ENCODE peak calls at places on chromosomes 16 and 17, in four cellular contexts. H is breast epithelium, B is lower leg skin, A is uterus. G is an unnamed sample.

GRCh38 chr16:31198207-31198882 is 4.2 kb downstream of the PYCARD start:
- DNase-seq in H (no peak), B (no peak), A (no peak), G (no peak)

GRCh38 chr17:74161501-74161850 is 42.0 kb upstream of the RPL38 start:
- DNase-seq in H (no peak), B (no peak), A (no peak), G (no peak)

GRCh38 chr16:67666032-67666537 is 465 bp downstream of the ENKD1 start:
- DNase-seq in H (no peak), B (no peak), A (no peak), G (no peak)

GRCh38 chr17:6075050-6075449 is 4.9 kb downstream of the WSCD1 start:
- DNase-seq in H (no peak), B (no peak), A (no peak), G (no peak)

GRCh38 chr17:50213026-50214015 is 11.9 kb upstream of the COL1A1 start:
- DNase-seq in H (no peak), B (no peak), A (peak), G (no peak)

GRCh38 chr16:46833465-46833810 is 2.5 kb upstream of the C16orf87 start:
- DNase-seq in H (no peak), B (no peak), A (no peak), G (no peak)

GRCh38 chr16:14186007-14186953 is 115.2 kb downstream of the MRTFB start:
- DNase-seq in H (no peak), B (no peak), A (peak), G (no peak)

GRCh38 chr17:3639981-3640596 is 3.5 kb downstream of the CTNS start:
- DNase-seq in H (no peak), B (no peak), A (no peak), G (no peak)

GRCh38 chr16:56603589-56603988 is 4.8 kb upstream of the MT2A start:
- DNase-seq in H (no peak), B (peak), A (no peak), G (no peak)

GRCh38 chr17:82528484-82529265 is 9.1 kb downstream of the FOXK2 start:
- DNase-seq in H (peak), B (peak), A (no peak), G (no peak)

GRCh38 chr17:6843241-6843890 is 11.8 kb upstream of the TEKT1 start:
- DNase-seq in H (no peak), B (no peak), A (no peak), G (no peak)

GRCh38 chr16:76970745-76971099 is 220.3 kb upstream of the MON1B start:
- DNase-seq in H (no peak), B (no peak), A (no peak), G (no peak)

GRCh38 chr16:50509521-50510341 is 38.5 kb upstream of the NKD1 start:
- DNase-seq in H (no peak), B (no peak), A (no peak), G (peak)

GRCh38 chr17:74528491-74529199 is 2.6 kb downstream of the CD300LB start:
- DNase-seq in H (peak), B (no peak), A (no peak), G (peak)

GRCh38 chr17:2704890-2705248 is 6.7 kb downstream of the CLUH start:
- DNase-seq in H (no peak), B (no peak), A (no peak), G (no peak)

GRCh38 chr17:38916771-38917170 is 8.6 kb upstream of the LASP1NB start:
- DNase-seq in H (peak), B (peak), A (no peak), G (peak)

GRCh38 chr16:914453-914852 is 56.3 kb downstream of the LMF1 start:
- DNase-seq in H (no peak), B (no peak), A (no peak), G (no peak)

GRCh38 chr16:87265261-87265660 is 51.9 kb downstream of the C16orf95 start:
- DNase-seq in H (no peak), B (no peak), A (no peak), G (no peak)

GRCh38 chr16:82023206-82023605 is 11.8 kb upstream of the HSD17B2 start:
- DNase-seq in H (no peak), B (no peak), A (no peak), G (no peak)

GRCh38 chr16:526181-527014 is 1.1 kb upstream of the CAPN15 start:
- DNase-seq in H (no peak), B (no peak), A (no peak), G (no peak)

GRCh38 chr16:47713225-47713595 is 252.1 kb downstream of the PHKB start:
- DNase-seq in H (no peak), B (no peak), A (no peak), G (no peak)

GRCh38 chr17:13843862-13844640 is 225.3 kb upstream of the COX10 start:
- DNase-seq in H (no peak), B (no peak), A (no peak), G (no peak)

GRCh38 chr17:80372456-80372855 is 42.5 kb upstream of the ENDOV start:
- DNase-seq in H (peak), B (no peak), A (no peak), G (no peak)

GRCh38 chr17:57519199-57519598 is 225.9 kb downstream of the CCDC182 start:
- DNase-seq in H (no peak), B (no peak), A (no peak), G (no peak)

GRCh38 chr17:35160354-35161201 is 13.0 kb downstream of the UNC45B start:
- DNase-seq in H (no peak), B (no peak), A (no peak), G (no peak)

GRCh38 chr16:84568066-84568465 is 49.8 kb downstream of the COTL1 start:
- DNase-seq in H (no peak), B (no peak), A (no peak), G (no peak)

GRCh38 chr16:47013172-47013571 is 39.7 kb upstream of the DNAJA2 start:
- DNase-seq in H (no peak), B (no peak), A (no peak), G (no peak)

GRCh38 chr16:28843766-28844165 is 2.4 kb downstream of the TUFM start:
- DNase-seq in H (no peak), B (no peak), A (no peak), G (no peak)

GRCh38 chr16:69267633-69268032 is 43.5 kb upstream of the VPS4A start:
- DNase-seq in H (no peak), B (no peak), A (no peak), G (no peak)

GRCh38 chr16:56617212-56618085 is 8.1 kb upstream of the MT1E start:
- DNase-seq in H (peak), B (peak), A (peak), G (no peak)

GRCh38 chr17:29019475-29020181 is 13.8 kb upstream of the SEZ6 start:
- DNase-seq in H (no peak), B (no peak), A (no peak), G (no peak)

GRCh38 chr16:24819462-24820040 is 26.2 kb upstream of the SLC5A11 start:
- DNase-seq in H (no peak), B (no peak), A (no peak), G (no peak)

GRCh38 chr16:65754799-65755691 is 611.4 kb upstream of the CDH5 start:
- DNase-seq in H (no peak), B (no peak), A (peak), G (no peak)

GRCh38 chr17:17403899-17404576 is 72.8 kb upstream of the MED9 start:
- DNase-seq in H (no peak), B (no peak), A (no peak), G (no peak)

GRCh38 chr17:44186307-44187130 is at the start of gene TMUB2:
- DNase-seq in H (peak), B (peak), A (peak), G (peak)

GRCh38 chr17:56142781-56143180 is 10.5 kb upstream of the ANKFN1 start:
- DNase-seq in H (no peak), B (no peak), A (no peak), G (no peak)

GRCh38 chr16:48272837-48273421 is 25.6 kb upstream of the ABCC11 start:
- DNase-seq in H (no peak), B (peak), A (no peak), G (no peak)

GRCh38 chr17:64133546-64134215 is 3.7 kb upstream of the ERN1 start:
- DNase-seq in H (no peak), B (no peak), A (peak), G (no peak)

GRCh38 chr17:49630113-49630900 is 47.6 kb downstream of the SPOP start:
- DNase-seq in H (no peak), B (no peak), A (no peak), G (no peak)

DNA sequence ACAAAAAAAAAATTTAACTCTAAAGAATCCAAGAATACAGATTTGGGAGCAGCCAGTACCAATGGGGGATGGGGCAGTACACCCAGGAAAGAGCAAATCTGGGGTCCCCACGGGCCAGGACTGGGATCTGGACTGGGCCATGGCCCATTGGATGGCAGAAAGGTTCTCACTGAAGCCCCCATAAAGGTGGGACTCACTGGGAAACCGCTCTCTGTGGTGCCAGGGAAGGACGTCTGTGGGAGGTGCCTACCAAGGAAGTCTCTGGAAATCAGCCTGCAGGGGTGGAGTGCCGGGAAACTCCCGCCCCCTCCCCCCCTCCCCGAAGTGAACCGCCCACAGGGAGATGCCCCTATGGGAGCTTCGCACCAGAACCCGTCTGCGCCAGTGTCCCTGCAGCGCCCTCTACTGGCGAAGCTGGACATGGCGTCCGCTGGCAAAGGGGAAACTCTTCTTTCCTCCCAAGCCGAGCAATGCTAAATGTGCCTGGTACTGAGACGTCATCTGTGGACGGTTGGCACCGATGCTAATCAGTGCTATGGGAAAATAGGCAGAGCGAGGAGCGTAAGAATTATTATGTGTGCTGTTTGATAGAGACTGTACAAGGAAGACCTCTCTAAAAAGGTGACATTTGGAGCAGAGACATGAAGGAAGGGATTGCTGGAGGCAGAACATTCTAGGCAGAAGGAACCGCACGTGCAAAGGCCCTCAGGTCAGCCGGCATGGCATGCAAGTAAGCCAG is 671.1 kb downstream of the WWOX start:
- DNase-seq in H (peak), B (peak), A (peak), G (no peak)
- TF ChIP-seq CTCF in H (peak), B (no peak), A (peak), G (peak)

GRCh38 chr17:27269978-27270377 is 23.9 kb upstream of the WSB1 start:
- DNase-seq in H (no peak), B (no peak), A (no peak), G (no peak)

GRCh38 chr17:27268394-27269085 is 25.4 kb upstream of the WSB1 start:
- DNase-seq in H (no peak), B (no peak), A (no peak), G (no peak)

GRCh38 chr17:27265333-27265732 is 28.6 kb upstream of the WSB1 start:
- DNase-seq in H (no peak), B (no peak), A (no peak), G (no peak)

GRCh38 chr17:27266228-27266627 is 27.7 kb upstream of the WSB1 start:
- DNase-seq in H (no peak), B (no peak), A (no peak), G (no peak)

GRCh38 chr17:27269201-27269600 is 24.7 kb upstream of the WSB1 start:
- DNase-seq in H (no peak), B (no peak), A (no peak), G (no peak)
- TF ChIP-seq CTCF in H (no peak), B (no peak), A (no peak), G (no peak)

DNA sequence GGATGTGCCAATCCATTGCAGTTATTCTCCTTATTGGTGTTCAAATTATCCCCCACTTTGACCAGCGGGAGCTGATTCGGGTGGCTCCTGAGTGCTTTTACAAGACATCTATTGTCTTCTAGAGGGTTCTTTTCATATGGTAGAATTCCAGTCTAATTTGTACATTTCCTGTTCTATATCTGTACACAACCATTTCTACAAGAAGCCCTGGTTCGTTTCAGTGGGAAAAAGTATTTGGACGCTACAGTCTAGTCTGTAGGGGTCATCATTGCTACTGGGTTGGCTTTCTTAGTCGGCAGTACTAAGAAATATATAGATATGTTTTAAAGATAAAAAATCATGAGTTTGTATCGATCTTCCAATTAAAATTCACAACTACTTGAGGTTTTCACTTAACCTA is 262.6 kb downstream of the MAP2K6 start:
- DNase-seq in H (no peak), B (no peak), A (no peak), G (no peak)
- TF ChIP-seq CTCF in H (no peak), B (no peak), A (no peak), G (no peak)

GRCh38 chr17:76707985-76708807 is 2.6 kb downstream of the MXRA7 start:
- DNase-seq in H (no peak), B (no peak), A (no peak), G (no peak)
- TF ChIP-seq CTCF in H (no peak), B (no peak), A (no peak), G (peak)

G was measured in type B pancreatic cell.